ENCODE peak calls at places on chromosome 9, in four cellular contexts. One of them, this sample, is unnamed.

GRCh38 chr9:7150153-7150890 is 392.5 kb downstream of the KDM4C start:
- DNase-seq in ELR: no peak
- DNase-seq in activated CD4-positive, alpha-beta T cell treated with anti-CD3 and anti-CD28 coated beads for 48 hours: no peak
- DNase-seq in H7: no peak
- DNase-seq in this sample: no peak

GRCh38 chr9:78668148-78668825 is 371.4 kb downstream of the PSAT1 start:
- DNase-seq in ELR: peak; percentile 59
- DNase-seq in activated CD4-positive, alpha-beta T cell treated with anti-CD3 and anti-CD28 coated beads for 48 hours: no peak
- DNase-seq in H7: no peak
- DNase-seq in this sample: no peak

GRCh38 chr9:20636883-20637440 is 14.7 kb upstream of the MLLT3 start:
- DNase-seq in ELR: peak; percentile 14
- DNase-seq in activated CD4-positive, alpha-beta T cell treated with anti-CD3 and anti-CD28 coated beads for 48 hours: no peak
- DNase-seq in H7: no peak
- DNase-seq in this sample: no peak

GRCh38 chr9:126793686-126794417 is 11.0 kb upstream of the ZBTB43 start:
- DNase-seq in ELR: no peak
- DNase-seq in activated CD4-positive, alpha-beta T cell treated with anti-CD3 and anti-CD28 coated beads for 48 hours: no peak
- DNase-seq in H7: no peak
- DNase-seq in this sample: peak; percentile 55

GRCh38 chr9:87125819-87126218 is 178.5 kb upstream of the GAS1 start:
- DNase-seq in ELR: no peak
- DNase-seq in activated CD4-positive, alpha-beta T cell treated with anti-CD3 and anti-CD28 coated beads for 48 hours: no peak
- DNase-seq in H7: no peak
- DNase-seq in this sample: no peak

GRCh38 chr9:112861638-112862555 is 28.8 kb downstream of the SLC46A2 start:
- DNase-seq in ELR: peak; percentile 50
- DNase-seq in activated CD4-positive, alpha-beta T cell treated with anti-CD3 and anti-CD28 coated beads for 48 hours: no peak
- DNase-seq in H7: no peak
- DNase-seq in this sample: peak; percentile 72

GRCh38 chr9:30800421-30800820 is 1584.0 kb upstream of the ACO1 start:
- DNase-seq in ELR: no peak
- DNase-seq in activated CD4-positive, alpha-beta T cell treated with anti-CD3 and anti-CD28 coated beads for 48 hours: no peak
- DNase-seq in H7: no peak
- DNase-seq in this sample: peak; percentile 29

GRCh38 chr9:77751341-77752091 is 103.4 kb upstream of the GNA14 start:
- DNase-seq in ELR: peak; percentile 83
- DNase-seq in activated CD4-positive, alpha-beta T cell treated with anti-CD3 and anti-CD28 coated beads for 48 hours: no peak
- DNase-seq in H7: peak; percentile 60
- DNase-seq in this sample: no peak

GRCh38 chr9:31799953-31800609 is 584.4 kb upstream of the ACO1 start:
- DNase-seq in ELR: no peak
- DNase-seq in activated CD4-positive, alpha-beta T cell treated with anti-CD3 and anti-CD28 coated beads for 48 hours: no peak
- DNase-seq in H7: peak; percentile 19
- DNase-seq in this sample: no peak

GRCh38 chr9:13508086-13508485 is 228.6 kb upstream of the MPDZ start:
- DNase-seq in ELR: no peak
- DNase-seq in activated CD4-positive, alpha-beta T cell treated with anti-CD3 and anti-CD28 coated beads for 48 hours: no peak
- DNase-seq in H7: no peak
- DNase-seq in this sample: no peak

GRCh38 chr9:92726971-92727715 is 37.5 kb downstream of the BICD2 start:
- DNase-seq in ELR: peak; percentile 54
- DNase-seq in activated CD4-positive, alpha-beta T cell treated with anti-CD3 and anti-CD28 coated beads for 48 hours: no peak
- DNase-seq in H7: peak; percentile 29
- DNase-seq in this sample: no peak

GRCh38 chr9:83630938-83631457 is 8.1 kb downstream of the IDNK start:
- DNase-seq in ELR: no peak
- DNase-seq in activated CD4-positive, alpha-beta T cell treated with anti-CD3 and anti-CD28 coated beads for 48 hours: no peak
- DNase-seq in H7: peak; percentile 62
- DNase-seq in this sample: no peak

GRCh38 chr9:108885643-108886348 is 23.7 kb downstream of the ACTL7A start:
- DNase-seq in ELR: peak; percentile 85
- DNase-seq in activated CD4-positive, alpha-beta T cell treated with anti-CD3 and anti-CD28 coated beads for 48 hours: peak; percentile 77
- DNase-seq in H7: no peak
- DNase-seq in this sample: no peak

GRCh38 chr9:105264380-105264779 is 19.9 kb downstream of the SLC44A1 start:
- DNase-seq in ELR: peak; percentile 46
- DNase-seq in activated CD4-positive, alpha-beta T cell treated with anti-CD3 and anti-CD28 coated beads for 48 hours: peak; percentile 11
- DNase-seq in H7: no peak
- DNase-seq in this sample: no peak

GRCh38 chr9:80177949-80178480 is 606.2 kb downstream of the TLE4 start:
- DNase-seq in ELR: no peak
- DNase-seq in activated CD4-positive, alpha-beta T cell treated with anti-CD3 and anti-CD28 coated beads for 48 hours: no peak
- DNase-seq in H7: no peak
- DNase-seq in this sample: no peak

GRCh38 chr9:93451762-93452709 is 551 bp downstream of the FAM120A start:
- DNase-seq in ELR: peak; percentile 58
- DNase-seq in activated CD4-positive, alpha-beta T cell treated with anti-CD3 and anti-CD28 coated beads for 48 hours: peak; percentile 62
- DNase-seq in H7: peak; percentile 75
- DNase-seq in this sample: peak; percentile 81

GRCh38 chr9:127012250-127012649 is 97.7 kb downstream of the RALGPS1 start:
- DNase-seq in ELR: no peak
- DNase-seq in activated CD4-positive, alpha-beta T cell treated with anti-CD3 and anti-CD28 coated beads for 48 hours: no peak
- DNase-seq in H7: no peak
- DNase-seq in this sample: no peak

GRCh38 chr9:107389617-107390071 is 99.9 kb downstream of the KLF4 start:
- DNase-seq in ELR: no peak
- DNase-seq in activated CD4-positive, alpha-beta T cell treated with anti-CD3 and anti-CD28 coated beads for 48 hours: no peak
- DNase-seq in H7: no peak
- DNase-seq in this sample: peak; percentile 78

GRCh38 chr9:96203867-96204412 is 98.0 kb downstream of the HSD17B3 start:
- DNase-seq in ELR: no peak
- DNase-seq in activated CD4-positive, alpha-beta T cell treated with anti-CD3 and anti-CD28 coated beads for 48 hours: no peak
- DNase-seq in H7: no peak
- DNase-seq in this sample: no peak

GRCh38 chr9:75993434-75993833 is 103.0 kb downstream of the PCSK5 start:
- DNase-seq in ELR: peak; percentile 0
- DNase-seq in activated CD4-positive, alpha-beta T cell treated with anti-CD3 and anti-CD28 coated beads for 48 hours: no peak
- DNase-seq in H7: no peak
- DNase-seq in this sample: no peak

GRCh38 chr9:20823051-20823450 is 139.0 kb downstream of the FOCAD start:
- DNase-seq in ELR: no peak
- DNase-seq in activated CD4-positive, alpha-beta T cell treated with anti-CD3 and anti-CD28 coated beads for 48 hours: no peak
- DNase-seq in H7: no peak
- DNase-seq in this sample: no peak

GRCh38 chr9:114092336-114092735 is 6.8 kb downstream of the KIF12 start:
- DNase-seq in ELR: no peak
- DNase-seq in activated CD4-positive, alpha-beta T cell treated with anti-CD3 and anti-CD28 coated beads for 48 hours: no peak
- DNase-seq in H7: no peak
- DNase-seq in this sample: peak; percentile 46

GRCh38 chr9:136983611-136984314 is 970 bp downstream of the LCNL1 start:
- DNase-seq in ELR: no peak
- DNase-seq in activated CD4-positive, alpha-beta T cell treated with anti-CD3 and anti-CD28 coated beads for 48 hours: no peak
- DNase-seq in H7: no peak
- DNase-seq in this sample: no peak

GRCh38 chr9:114671605-114672004 is 10.4 kb downstream of the TEX48 start:
- DNase-seq in ELR: no peak
- DNase-seq in activated CD4-positive, alpha-beta T cell treated with anti-CD3 and anti-CD28 coated beads for 48 hours: no peak
- DNase-seq in H7: no peak
- DNase-seq in this sample: no peak

GRCh38 chr9:70407081-70407503 is 7.4 kb downstream of the KLF9 start:
- DNase-seq in ELR: peak; percentile 93
- DNase-seq in activated CD4-positive, alpha-beta T cell treated with anti-CD3 and anti-CD28 coated beads for 48 hours: no peak
- DNase-seq in H7: no peak
- DNase-seq in this sample: no peak

GRCh38 chr9:36268007-36268427 is 9.8 kb upstream of the GNE start:
- DNase-seq in ELR: peak; percentile 69
- DNase-seq in activated CD4-positive, alpha-beta T cell treated with anti-CD3 and anti-CD28 coated beads for 48 hours: no peak
- DNase-seq in H7: no peak
- DNase-seq in this sample: no peak

GRCh38 chr9:99811598-99812383 is 9.9 kb upstream of the NR4A3 start:
- DNase-seq in ELR: no peak
- DNase-seq in activated CD4-positive, alpha-beta T cell treated with anti-CD3 and anti-CD28 coated beads for 48 hours: no peak
- DNase-seq in H7: no peak
- DNase-seq in this sample: no peak

GRCh38 chr9:137506702-137507171 is 43.5 kb downstream of the PNPLA7 start:
- DNase-seq in ELR: peak; percentile 81
- DNase-seq in activated CD4-positive, alpha-beta T cell treated with anti-CD3 and anti-CD28 coated beads for 48 hours: no peak
- DNase-seq in H7: peak; percentile 20
- DNase-seq in this sample: no peak

GRCh38 chr9:107169796-107170195 is 113.3 kb upstream of the RAD23B start:
- DNase-seq in ELR: no peak
- DNase-seq in activated CD4-positive, alpha-beta T cell treated with anti-CD3 and anti-CD28 coated beads for 48 hours: no peak
- DNase-seq in H7: no peak
- DNase-seq in this sample: no peak

GRCh38 chr9:118230319-118230718 is 526.1 kb downstream of the TLR4 start:
- DNase-seq in ELR: no peak
- DNase-seq in activated CD4-positive, alpha-beta T cell treated with anti-CD3 and anti-CD28 coated beads for 48 hours: no peak
- DNase-seq in H7: no peak
- DNase-seq in this sample: no peak

GRCh38 chr9:27529316-27530278 is at the start of gene MOB3B:
- DNase-seq in ELR: peak; percentile 73
- DNase-seq in activated CD4-positive, alpha-beta T cell treated with anti-CD3 and anti-CD28 coated beads for 48 hours: peak; percentile 85
- DNase-seq in H7: peak; percentile 91
- DNase-seq in this sample: peak; percentile 92